ENCODE peak calls at places on chromosome 11, in eight cellular contexts. X, Y, U, H, M, B, T and Z are unnamed samples.
A peak's percentile ranks its signal among the peaks of the same experiment; 100 is the strongest.

GRCh38 chr11:62151737-62152102 is 27.9 kb downstream of the INCENP start:
- DNase-seq in Y (no peak), U (no peak), X (no peak), T (no peak), B (no peak), H (no peak), M (peak; percentile 1), Z (no peak)

GRCh38 chr11:44862546-44863101 is 88.1 kb downstream of the TP53I11 start:
- DNase-seq in B (peak; percentile 20), H (no peak), Y (no peak), M (no peak), U (peak; percentile 8), X (no peak), T (no peak), Z (no peak)

GRCh38 chr11:92875473-92875872 is 94.0 kb upstream of the MTNR1B start:
- DNase-seq in X (no peak), B (no peak), U (no peak), M (no peak), Y (no peak), H (no peak), T (no peak), Z (no peak)

GRCh38 chr11:5197538-5197937 is 2.9 kb downstream of the OR51V1 start:
- DNase-seq in X (no peak), T (no peak), M (no peak), Y (peak; percentile 60), H (no peak), B (peak; percentile 29), U (no peak), Z (peak; percentile 59)

GRCh38 chr11:66076561-66076960 is 6.5 kb downstream of the PACS1 start:
- DNase-seq in Y (no peak), H (no peak), M (no peak), X (no peak), B (peak; percentile 65), U (no peak), T (no peak), Z (no peak)

GRCh38 chr11:71218789-71219499 is 33.4 kb downstream of the SHANK2 start:
- DNase-seq in U (no peak), T (no peak), Y (no peak), B (no peak), H (no peak), M (no peak), X (no peak), Z (no peak)

GRCh38 chr11:109229682-109230081 is 192.3 kb upstream of the C11orf87 start:
- DNase-seq in B (peak; percentile 46), Y (no peak), M (no peak), U (no peak), T (no peak), X (no peak), H (no peak), Z (no peak)

GRCh38 chr11:111368285-111368560 is 10.9 kb downstream of the POU2AF1 start:
- DNase-seq in X (no peak), Y (no peak), T (no peak), U (no peak), H (no peak), M (no peak), B (no peak), Z (no peak)

GRCh38 chr11:134229131-134229790 is 4.8 kb downstream of the VPS26B start:
- DNase-seq in U (no peak), B (peak; percentile 49), T (no peak), H (no peak), Y (peak; percentile 3), X (no peak), M (no peak), Z (peak; percentile 20)

GRCh38 chr11:128904303-128904871 is 13.2 kb downstream of the KCNJ5 start:
- DNase-seq in T (no peak), H (no peak), Y (no peak), M (no peak), B (peak; percentile 19), U (no peak), X (no peak), Z (no peak)

GRCh38 chr11:3220521-3221407 is 2.2 kb upstream of the MRGPRG start:
- DNase-seq in U (no peak), T (no peak), H (no peak), B (no peak), Y (no peak), M (no peak), X (no peak), Z (peak; percentile 25)